ENCODE peak calls at places on chromosomes 16 and 17, in ten cellular contexts. W, C, K, G, T, J, Y, F, L and Q are unnamed samples.

GRCh38 chr16:49161191-49161590 is 120.4 kb downstream of the CBLN1 start:
- DNase-seq in W (no peak), C (no peak), K (no peak), G (no peak), T (no peak), J (no peak), Y (no peak), F (no peak), L (no peak), Q (no peak)

GRCh38 chr16:50390914-50391700 is 22.3 kb upstream of the BRD7 start:
- DNase-seq in W (no peak), C (no peak), K (no peak), G (no peak), T (no peak), J (no peak), Y (no peak), F (no peak), L (no peak), Q (no peak)

GRCh38 chr17:64599187-64599676 is 62.9 kb downstream of the SMURF2 start:
- DNase-seq in W (no peak), C (peak; percentile 60), K (no peak), G (no peak), T (no peak), J (no peak), Y (peak; percentile 29), F (peak; percentile 41), L (no peak), Q (no peak)

GRCh38 chr16:11395949-11396240 is 50.6 kb downstream of the RMI2 start:
- DNase-seq in W (no peak), C (no peak), K (no peak), G (no peak), T (no peak), J (no peak), Y (no peak), F (no peak), L (no peak), Q (no peak)

GRCh38 chr17:6913608-6914443 is 82.0 kb upstream of the ALOX12 start:
- DNase-seq in W (peak; percentile 46), C (peak; percentile 80), K (peak; percentile 79), G (peak; percentile 52), T (peak; percentile 68), J (peak; percentile 72), Y (peak; percentile 75), F (peak; percentile 64), L (peak; percentile 92), Q (peak; percentile 78)

GRCh38 chr17:1482686-1483445 is 9.6 kb downstream of the MYO1C start:
- DNase-seq in W (no peak), C (no peak), K (peak; percentile 48), G (no peak), T (no peak), J (peak; percentile 22), Y (no peak), F (no peak), L (no peak), Q (no peak)

GRCh38 chr16:69410285-69410990 is 14.0 kb upstream of the CYB5B start:
- DNase-seq in W (no peak), C (no peak), K (no peak), G (no peak), T (no peak), J (peak; percentile 74), Y (no peak), F (no peak), L (no peak), Q (no peak)

GRCh38 chr16:28321700-28322411 is 29.5 kb downstream of the SBK1 start:
- DNase-seq in W (no peak), C (no peak), K (no peak), G (no peak), T (peak; percentile 43), J (peak; percentile 29), Y (peak; percentile 35), F (peak; percentile 70), L (peak; percentile 76), Q (no peak)

GRCh38 chr16:364595-365491 is 5.5 kb downstream of the MRPL28 start:
- DNase-seq in W (no peak), C (no peak), K (no peak), G (no peak), T (no peak), J (no peak), Y (no peak), F (no peak), L (no peak), Q (no peak)

GRCh38 chr16:361341-361871 is 8.9 kb upstream of the AXIN1 start:
- DNase-seq in W (no peak), C (no peak), K (no peak), G (no peak), T (no peak), J (no peak), Y (no peak), F (no peak), L (no peak), Q (no peak)

GRCh38 chr16:361872-362701 is 8.3 kb downstream of the MRPL28 start:
- DNase-seq in W (peak; percentile 87), C (peak; percentile 76), K (peak; percentile 63), G (peak; percentile 54), T (peak; percentile 85), J (peak; percentile 83), Y (peak; percentile 84), F (peak; percentile 87), L (peak; percentile 87), Q (peak; percentile 61)

GRCh38 chr16:364091-364490 is 6.2 kb downstream of the MRPL28 start:
- DNase-seq in W (no peak), C (no peak), K (no peak), G (no peak), T (no peak), J (no peak), Y (no peak), F (no peak), L (no peak), Q (no peak)

DNA sequence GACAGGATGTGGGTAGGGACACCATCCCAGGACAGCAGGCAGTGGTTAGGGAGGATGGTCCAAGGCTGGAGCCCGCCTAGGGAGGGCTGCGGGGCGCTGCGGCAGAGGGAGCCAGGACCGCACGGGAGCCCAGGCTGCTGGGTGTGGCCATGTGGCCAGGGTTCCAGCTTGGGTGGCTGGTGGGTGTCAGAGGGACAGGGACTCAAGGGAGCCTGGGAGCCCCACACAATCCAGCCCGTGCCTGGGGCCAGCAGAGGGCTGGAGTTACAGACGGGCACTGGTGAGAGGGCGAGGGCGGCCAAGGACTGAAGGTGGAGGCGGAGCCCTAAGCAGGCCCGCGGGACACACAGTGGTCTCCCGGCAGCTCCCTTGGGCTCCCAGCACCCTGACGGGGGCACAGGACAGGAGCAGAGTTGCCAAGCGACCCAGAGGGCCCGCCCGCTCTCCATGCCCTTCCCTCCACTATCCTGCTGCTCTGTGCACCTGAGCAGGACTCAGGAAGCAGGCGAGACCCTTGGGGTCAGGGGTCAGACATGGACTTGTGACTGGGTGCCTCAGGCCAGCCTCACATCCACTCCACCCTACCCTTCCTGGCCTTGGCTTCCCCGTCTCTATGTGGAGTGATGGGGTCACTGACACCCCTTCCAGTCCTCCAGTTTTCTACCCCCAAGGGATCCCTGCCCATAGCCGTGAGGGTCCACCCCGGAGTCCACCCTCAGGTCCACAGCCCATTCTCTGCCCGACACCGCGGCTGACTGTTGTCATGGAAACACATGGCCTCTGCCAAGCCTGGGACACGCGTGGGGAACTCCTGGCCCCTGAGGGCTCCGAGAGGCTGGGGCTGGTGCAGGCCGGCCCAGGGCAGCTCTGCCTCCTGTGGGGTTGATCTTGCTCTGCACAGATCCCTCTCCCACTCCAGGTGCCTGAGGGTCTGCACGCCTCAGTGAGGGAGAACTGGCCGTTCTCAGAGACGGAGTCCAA is 6.9 kb downstream of the MRPL28 start:
- DNase-seq in W (no peak), C (no peak), K (no peak), G (no peak), T (no peak), J (no peak), Y (no peak), F (no peak), L (no peak), Q (no peak)
- H3K4me1 ChIP-seq in W (peaks cover 15% of the 10 kb centered on the region), C (peaks cover 9% of the 10 kb centered on the region), K (peaks cover 2% of the 10 kb centered on the region), G (no peaks in the 10 kb centered on the region), T (no peaks in the 10 kb centered on the region), J (no peaks in the 10 kb centered on the region), Y (no peaks in the 10 kb centered on the region), F (no peaks in the 10 kb centered on the region), L (no peaks in the 10 kb centered on the region), Q (no peaks in the 10 kb centered on the region)

DNA sequence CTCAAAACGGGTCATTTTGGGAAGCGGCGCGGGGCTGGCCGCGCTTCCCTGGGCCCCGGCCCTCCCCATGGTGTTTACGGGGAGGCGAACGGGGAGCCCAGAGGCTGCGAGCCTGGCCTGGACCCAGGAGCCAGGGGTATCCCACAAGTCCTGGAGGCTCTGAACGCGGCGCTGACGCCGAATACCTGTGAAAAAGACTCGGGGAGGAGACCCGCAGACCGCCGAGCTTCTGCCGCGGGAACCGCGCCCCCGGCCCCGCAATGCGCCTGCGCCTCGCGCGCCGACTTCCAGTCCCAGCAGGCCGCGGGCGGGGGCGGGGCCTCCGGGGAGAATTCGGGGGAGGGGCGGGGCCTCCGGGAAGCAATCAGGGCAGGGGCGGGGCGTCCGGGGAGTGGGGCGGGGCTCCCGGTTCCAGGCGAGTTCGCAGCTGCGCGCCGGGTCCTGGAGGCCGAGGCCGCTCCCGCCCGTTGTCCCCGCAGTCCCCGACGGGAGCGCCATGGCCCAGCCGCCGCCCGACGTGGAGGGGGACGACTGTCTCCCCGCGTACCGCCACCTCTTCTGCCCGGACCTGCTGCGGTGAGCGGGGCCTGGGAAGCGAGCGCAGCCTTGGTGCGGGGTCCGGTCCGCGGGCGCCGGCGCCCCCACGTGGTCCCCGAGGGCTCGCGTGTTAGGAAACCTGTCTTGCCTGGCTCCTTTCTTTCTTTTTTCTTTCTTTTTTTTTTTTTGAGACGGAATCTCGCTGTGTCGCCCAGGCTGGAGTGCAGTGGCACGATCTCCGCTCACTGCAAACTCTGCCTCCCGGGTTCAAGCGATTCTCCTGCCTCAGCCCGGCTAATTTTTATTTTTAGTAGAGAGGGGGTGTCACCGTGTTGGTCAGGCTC is at the start of gene DECR2:
- DNase-seq in W (peak; percentile 97), C (peak; percentile 97), K (peak; percentile 98), G (peak; percentile 95), T (peak; percentile 98), J (peak; percentile 95), Y (peak; percentile 98), F (peak; percentile 93), L (peak; percentile 100), Q (peak; percentile 98)
- H3K27ac ChIP-seq in W (peak within 1 kb of the TSS; percentile 95), C (peak within 1 kb of the TSS; percentile 75), K (peak within 1 kb of the TSS; percentile 96), G (peak within 1 kb of the TSS; percentile 93), T (peak within 1 kb of the TSS; percentile 95), J (peak within 1 kb of the TSS; percentile 94), Y (peak within 1 kb of the TSS; percentile 96), F (no peak within 1 kb of the TSS), L (peak within 1 kb of the TSS; percentile 8), Q (peak within 1 kb of the TSS; percentile 61)

GRCh38 chr17:57285681-57286080 is 29.4 kb downstream of the MSI2 start:
- DNase-seq in W (no peak), C (no peak), K (no peak), G (no peak), T (no peak), J (no peak), Y (no peak), F (no peak), L (no peak), Q (no peak)

GRCh38 chr17:57286372-57287105 is 30.2 kb downstream of the MSI2 start:
- DNase-seq in W (no peak), C (no peak), K (no peak), G (no peak), T (no peak), J (no peak), Y (no peak), F (no peak), L (no peak), Q (no peak)

GRCh38 chr17:57284984-57285646 is 28.8 kb downstream of the MSI2 start:
- DNase-seq in W (no peak), C (peak; percentile 50), K (no peak), G (no peak), T (no peak), J (no peak), Y (peak; percentile 30), F (no peak), L (no peak), Q (peak; percentile 71)

GRCh38 chr17:57283203-57283971 is 27.1 kb downstream of the MSI2 start:
- DNase-seq in W (no peak), C (no peak), K (no peak), G (no peak), T (no peak), J (no peak), Y (no peak), F (no peak), L (no peak), Q (no peak)

GRCh38 chr17:57284583-57284982 is 28.3 kb downstream of the MSI2 start:
- DNase-seq in W (no peak), C (peak; percentile 40), K (no peak), G (no peak), T (no peak), J (no peak), Y (no peak), F (no peak), L (no peak), Q (peak; percentile 84)
- H3K4me1 ChIP-seq in W (peaks cover 21% of the 10 kb centered on the region), C (peaks cover 39% of the 10 kb centered on the region), K (peaks cover 71% of the 10 kb centered on the region), G (no peaks in the 10 kb centered on the region), T (peaks cover 2% of the 10 kb centered on the region), J (peaks cover 37% of the 10 kb centered on the region), Y (no peaks in the 10 kb centered on the region), F (peaks cover 9% of the 10 kb centered on the region), L (peaks cover 2% of the 10 kb centered on the region), Q (peaks cover 33% of the 10 kb centered on the region)

DNA sequence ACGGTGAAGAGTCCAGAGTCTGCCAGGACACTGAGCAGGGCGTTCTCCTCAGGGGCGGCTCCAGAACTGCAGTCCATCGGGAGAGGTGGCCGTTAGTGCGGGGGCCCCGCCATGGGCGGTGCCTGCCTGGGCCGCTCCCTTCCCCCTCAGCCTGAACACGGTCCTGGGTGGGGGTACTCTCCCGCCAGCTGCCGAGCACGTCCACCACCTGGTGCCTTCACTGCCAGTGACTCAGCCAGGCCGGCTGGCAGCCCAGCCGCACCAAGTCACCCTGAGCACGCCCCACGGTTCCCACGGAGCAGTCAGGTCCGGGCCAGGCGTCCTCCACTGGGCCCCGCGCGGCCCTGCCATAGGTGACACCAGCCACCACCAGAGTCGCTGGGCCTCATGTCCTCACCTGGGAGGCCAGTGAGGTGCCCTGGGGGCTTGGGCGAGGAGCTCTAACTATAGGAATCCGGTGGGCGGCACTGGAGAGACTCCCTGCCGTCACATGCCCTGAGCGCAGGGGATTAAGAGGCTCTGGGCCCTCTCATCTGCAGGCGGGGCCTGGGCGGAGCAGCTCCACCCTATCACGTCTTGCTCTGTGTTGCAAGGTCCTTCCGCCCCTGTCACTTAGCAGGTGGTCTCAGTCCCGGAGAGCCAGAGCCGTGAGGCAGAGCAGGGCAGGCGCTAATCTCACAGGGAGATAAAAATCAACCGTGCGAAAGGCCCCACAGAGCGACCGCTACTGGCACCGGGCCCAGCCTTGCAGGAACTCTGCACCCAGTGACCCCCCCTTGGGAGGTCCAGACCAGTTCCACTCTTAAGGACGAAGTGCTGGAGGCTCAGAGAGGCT is 14.3 kb downstream of the PIEZO1 start:
- DNase-seq in W (peak; percentile 83), C (peak; percentile 64), K (peak; percentile 61), G (peak; percentile 74), T (no peak), J (peak; percentile 78), Y (peak; percentile 75), F (peak; percentile 92), L (no peak), Q (no peak)
- H3K27ac ChIP-seq in W (peak overlapping the region; percentile 85), C (no peak overlapping the region), K (peak overlapping the region; percentile 60), G (peak overlapping the region; percentile 93), T (no peak overlapping the region), J (peak overlapping the region; percentile 85), Y (peak overlapping the region; percentile 88), F (no peak overlapping the region), L (no peak overlapping the region), Q (no peak overlapping the region)